ENCODE peak calls at places on chromosomes 2 and 18, in nine cellular contexts. One of them, this sample, is unnamed.

GRCh38 chr2:62934501-62934900 is 116.1 kb upstream of the OTX1 start:
- DNase-seq in Calu3: no peak
- DNase-seq in H9: no peak
- DNase-seq in HFFc6: no peak
- DNase-seq in nephron progenitor cell: no peak
- DNase-seq in uterus: no peak
- DNase-seq in mesothelial cell of epicardium: no peak
- DNase-seq in body of pancreas: no peak
- DNase-seq in WTC11: no peak
- DNase-seq in this sample: no peak

GRCh38 chr2:130798472-130799221 is 38.1 kb upstream of the ARHGEF4 start:
- DNase-seq in Calu3: no peak
- DNase-seq in H9: peak
- DNase-seq in HFFc6: no peak
- DNase-seq in nephron progenitor cell: peak
- DNase-seq in uterus: peak
- DNase-seq in mesothelial cell of epicardium: peak
- DNase-seq in body of pancreas: peak
- DNase-seq in WTC11: peak
- DNase-seq in this sample: peak

GRCh38 chr2:29628882-29629281 is 292.5 kb downstream of the ALK start:
- DNase-seq in Calu3: no peak
- DNase-seq in H9: no peak
- DNase-seq in HFFc6: no peak
- DNase-seq in nephron progenitor cell: no peak
- DNase-seq in uterus: no peak
- DNase-seq in mesothelial cell of epicardium: no peak
- DNase-seq in body of pancreas: peak
- DNase-seq in WTC11: no peak
- DNase-seq in this sample: no peak

GRCh38 chr2:125516496-125517109 is 1139.4 kb upstream of the GYPC start:
- DNase-seq in Calu3: no peak
- DNase-seq in H9: peak
- DNase-seq in HFFc6: peak
- DNase-seq in nephron progenitor cell: peak
- DNase-seq in uterus: no peak
- DNase-seq in mesothelial cell of epicardium: no peak
- DNase-seq in body of pancreas: no peak
- DNase-seq in WTC11: peak
- DNase-seq in this sample: no peak

GRCh38 chr18:73254564-73254963 is 386.8 kb upstream of the NETO1 start:
- DNase-seq in Calu3: no peak
- DNase-seq in H9: no peak
- DNase-seq in HFFc6: no peak
- DNase-seq in nephron progenitor cell: no peak
- DNase-seq in uterus: no peak
- DNase-seq in mesothelial cell of epicardium: no peak
- DNase-seq in body of pancreas: no peak
- DNase-seq in WTC11: peak
- DNase-seq in this sample: no peak

GRCh38 chr2:55282110-55282917 is 13.3 kb upstream of the MTIF2 start:
- DNase-seq in Calu3: peak
- DNase-seq in H9: peak
- DNase-seq in HFFc6: peak
- DNase-seq in nephron progenitor cell: peak
- DNase-seq in uterus: peak
- DNase-seq in mesothelial cell of epicardium: peak
- DNase-seq in body of pancreas: peak
- DNase-seq in WTC11: peak
- DNase-seq in this sample: peak

GRCh38 chr2:43848174-43848573 is 9.4 kb downstream of the ABCG8 start:
- DNase-seq in Calu3: no peak
- DNase-seq in H9: no peak
- DNase-seq in HFFc6: peak
- DNase-seq in nephron progenitor cell: no peak
- DNase-seq in uterus: no peak
- DNase-seq in mesothelial cell of epicardium: no peak
- DNase-seq in body of pancreas: no peak
- DNase-seq in WTC11: no peak
- DNase-seq in this sample: no peak

GRCh38 chr2:68917034-68917718 is 35.5 kb downstream of the GKN2 start:
- DNase-seq in Calu3: no peak
- DNase-seq in H9: no peak
- DNase-seq in HFFc6: no peak
- DNase-seq in nephron progenitor cell: no peak
- DNase-seq in uterus: no peak
- DNase-seq in mesothelial cell of epicardium: no peak
- DNase-seq in body of pancreas: no peak
- DNase-seq in WTC11: no peak
- DNase-seq in this sample: no peak

GRCh38 chr18:25350561-25351201 is 1.3 kb downstream of the ZNF521 start:
- DNase-seq in Calu3: no peak
- DNase-seq in H9: peak
- DNase-seq in HFFc6: peak
- DNase-seq in nephron progenitor cell: peak
- DNase-seq in uterus: peak
- DNase-seq in mesothelial cell of epicardium: peak
- DNase-seq in body of pancreas: no peak
- DNase-seq in WTC11: peak
- DNase-seq in this sample: peak

GRCh38 chr2:95530734-95531133 is 46.2 kb upstream of the TRIM43B start:
- DNase-seq in Calu3: no peak
- DNase-seq in H9: no peak
- DNase-seq in HFFc6: peak
- DNase-seq in nephron progenitor cell: no peak
- DNase-seq in uterus: no peak
- DNase-seq in mesothelial cell of epicardium: no peak
- DNase-seq in body of pancreas: no peak
- DNase-seq in WTC11: no peak
- DNase-seq in this sample: no peak

GRCh38 chr2:7098816-7099215 is 181.6 kb downstream of the RNF144A start:
- DNase-seq in Calu3: no peak
- DNase-seq in H9: no peak
- DNase-seq in HFFc6: no peak
- DNase-seq in nephron progenitor cell: no peak
- DNase-seq in uterus: no peak
- DNase-seq in mesothelial cell of epicardium: no peak
- DNase-seq in body of pancreas: no peak
- DNase-seq in WTC11: no peak
- DNase-seq in this sample: no peak

GRCh38 chr2:114543106-114543806 is 100.8 kb downstream of the DPP10 start:
- DNase-seq in Calu3: peak
- DNase-seq in H9: peak
- DNase-seq in HFFc6: peak
- DNase-seq in nephron progenitor cell: peak
- DNase-seq in uterus: peak
- DNase-seq in mesothelial cell of epicardium: no peak
- DNase-seq in body of pancreas: peak
- DNase-seq in WTC11: no peak
- DNase-seq in this sample: no peak

GRCh38 chr2:145930318-145930717 is 1410.4 kb upstream of the ZEB2 start:
- DNase-seq in Calu3: no peak
- DNase-seq in H9: no peak
- DNase-seq in HFFc6: no peak
- DNase-seq in nephron progenitor cell: no peak
- DNase-seq in uterus: no peak
- DNase-seq in mesothelial cell of epicardium: no peak
- DNase-seq in body of pancreas: no peak
- DNase-seq in WTC11: no peak
- DNase-seq in this sample: no peak

GRCh38 chr2:231554327-231554726 is 24.1 kb upstream of the NMUR1 start:
- DNase-seq in Calu3: no peak
- DNase-seq in H9: no peak
- DNase-seq in HFFc6: no peak
- DNase-seq in nephron progenitor cell: no peak
- DNase-seq in uterus: no peak
- DNase-seq in mesothelial cell of epicardium: no peak
- DNase-seq in body of pancreas: no peak
- DNase-seq in WTC11: no peak
- DNase-seq in this sample: no peak

GRCh38 chr2:147696426-147696825 is 148.4 kb upstream of the ACVR2A start:
- DNase-seq in Calu3: peak
- DNase-seq in H9: no peak
- DNase-seq in HFFc6: no peak
- DNase-seq in nephron progenitor cell: no peak
- DNase-seq in uterus: no peak
- DNase-seq in mesothelial cell of epicardium: no peak
- DNase-seq in body of pancreas: no peak
- DNase-seq in WTC11: no peak
- DNase-seq in this sample: no peak

GRCh38 chr2:1650474-1650872 is 93.8 kb downstream of the PXDN start:
- DNase-seq in Calu3: no peak
- DNase-seq in H9: no peak
- DNase-seq in HFFc6: no peak
- DNase-seq in nephron progenitor cell: no peak
- DNase-seq in uterus: no peak
- DNase-seq in mesothelial cell of epicardium: no peak
- DNase-seq in body of pancreas: no peak
- DNase-seq in WTC11: no peak
- DNase-seq in this sample: no peak

GRCh38 chr18:59022167-59022945 is 117.3 kb upstream of the SEC11C start:
- DNase-seq in Calu3: no peak
- DNase-seq in H9: no peak
- DNase-seq in HFFc6: no peak
- DNase-seq in nephron progenitor cell: no peak
- DNase-seq in uterus: no peak
- DNase-seq in mesothelial cell of epicardium: no peak
- DNase-seq in body of pancreas: no peak
- DNase-seq in WTC11: no peak
- DNase-seq in this sample: no peak

GRCh38 chr2:113980946-113981345 is 91.1 kb downstream of the ACTR3 start:
- DNase-seq in Calu3: no peak
- DNase-seq in H9: no peak
- DNase-seq in HFFc6: no peak
- DNase-seq in nephron progenitor cell: no peak
- DNase-seq in uterus: no peak
- DNase-seq in mesothelial cell of epicardium: no peak
- DNase-seq in body of pancreas: no peak
- DNase-seq in WTC11: no peak
- DNase-seq in this sample: no peak

DNA sequence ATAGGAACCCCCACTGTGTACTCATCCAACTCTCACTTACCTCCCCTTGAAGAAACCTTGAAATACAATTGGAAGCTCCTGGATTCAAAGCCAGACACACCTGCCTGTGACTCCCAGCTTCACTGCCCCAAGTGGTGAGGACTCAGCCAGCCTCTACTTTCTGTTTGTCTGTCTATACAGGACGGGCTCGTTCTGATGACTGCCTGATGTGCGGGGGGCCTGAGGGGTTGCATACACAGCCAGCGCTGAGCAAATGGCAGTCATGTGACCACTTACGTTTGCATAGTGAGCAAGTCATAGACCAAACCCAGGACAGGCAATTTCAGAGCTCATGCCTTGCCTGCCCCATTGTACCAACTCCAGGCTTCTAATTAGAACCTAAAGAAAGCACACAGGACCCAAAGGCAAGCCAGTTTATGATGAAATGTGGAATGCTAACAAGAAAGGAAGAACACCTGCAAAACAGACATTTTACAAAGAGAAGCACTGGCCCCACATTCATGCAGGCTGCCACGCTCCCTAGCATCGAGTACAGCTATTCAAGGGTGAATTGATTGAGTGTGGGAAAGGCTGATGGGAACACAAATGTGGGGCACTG is 137.8 kb downstream of the LNPK start:
- DNase-seq in Calu3: peak
- DNase-seq in H9: no peak
- DNase-seq in HFFc6: no peak
- DNase-seq in nephron progenitor cell: no peak
- DNase-seq in uterus: no peak
- DNase-seq in mesothelial cell of epicardium: no peak
- DNase-seq in body of pancreas: no peak
- DNase-seq in WTC11: peak
- DNase-seq in this sample: no peak
- TF ChIP-seq CTCF in Calu3: no peak
- TF ChIP-seq CTCF in H9: peak
- TF ChIP-seq CTCF in HFFc6: no peak
- TF ChIP-seq CTCF in nephron progenitor cell: no peak
- TF ChIP-seq CTCF in uterus: no peak
- TF ChIP-seq CTCF in mesothelial cell of epicardium: no peak
- TF ChIP-seq CTCF in body of pancreas: no peak
- TF ChIP-seq CTCF in WTC11: no peak
- TF ChIP-seq CTCF in this sample: no peak

DNA sequence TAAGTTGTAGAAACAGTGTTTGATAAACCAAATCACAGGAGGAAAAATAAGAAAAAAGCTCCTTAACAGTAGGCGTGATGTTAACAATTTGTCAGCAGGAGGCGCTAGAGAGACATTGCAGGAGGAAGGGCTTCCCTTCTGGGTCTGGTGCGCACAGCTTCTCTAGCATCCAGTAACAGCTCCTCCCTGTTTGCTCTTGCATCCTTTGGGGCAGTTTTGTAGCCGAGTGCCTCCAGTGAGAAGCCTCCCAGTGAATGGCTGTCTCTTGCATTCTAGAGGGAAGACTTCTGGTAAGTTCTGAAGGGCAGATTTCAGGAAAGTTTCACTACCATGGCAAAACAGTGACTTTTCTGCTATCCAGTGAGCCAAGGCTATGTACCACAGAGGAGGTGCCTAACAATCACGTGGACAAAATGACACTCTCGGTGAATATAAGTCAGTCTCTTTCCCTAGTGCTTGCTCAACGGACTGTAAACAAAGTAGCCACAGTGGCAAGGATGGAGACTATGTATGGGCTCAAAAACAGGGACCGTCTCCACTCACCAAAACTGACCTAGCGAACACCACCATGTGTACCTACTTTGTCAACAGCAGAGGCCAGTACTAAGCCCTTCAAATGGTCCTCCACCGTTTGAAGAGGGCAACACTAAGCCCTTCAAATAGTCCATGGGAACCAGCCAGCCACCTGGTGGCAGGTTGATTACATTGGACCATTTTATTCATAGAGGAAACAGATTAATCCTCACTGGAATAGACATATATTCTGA is 9.6 kb upstream of the ZNF396 start:
- DNase-seq in Calu3: peak
- DNase-seq in H9: peak
- DNase-seq in HFFc6: peak
- DNase-seq in nephron progenitor cell: peak
- DNase-seq in uterus: peak
- DNase-seq in mesothelial cell of epicardium: peak
- DNase-seq in body of pancreas: peak
- DNase-seq in WTC11: peak
- DNase-seq in this sample: no peak
- TF ChIP-seq CTCF in Calu3: peak
- TF ChIP-seq CTCF in H9: peak
- TF ChIP-seq CTCF in HFFc6: peak
- TF ChIP-seq CTCF in nephron progenitor cell: peak
- TF ChIP-seq CTCF in uterus: peak
- TF ChIP-seq CTCF in mesothelial cell of epicardium: peak
- TF ChIP-seq CTCF in body of pancreas: peak
- TF ChIP-seq CTCF in WTC11: peak
- TF ChIP-seq CTCF in this sample: peak

GRCh38 chr2:8681786-8682692 is at the start of gene ID2:
- DNase-seq in Calu3: peak
- DNase-seq in H9: peak
- DNase-seq in HFFc6: peak
- DNase-seq in nephron progenitor cell: peak
- DNase-seq in uterus: peak
- DNase-seq in mesothelial cell of epicardium: peak
- DNase-seq in body of pancreas: peak
- DNase-seq in WTC11: peak
- DNase-seq in this sample: peak
- TF ChIP-seq CTCF in Calu3: no peak
- TF ChIP-seq CTCF in H9: no peak
- TF ChIP-seq CTCF in HFFc6: peak
- TF ChIP-seq CTCF in nephron progenitor cell: no peak
- TF ChIP-seq CTCF in uterus: no peak
- TF ChIP-seq CTCF in mesothelial cell of epicardium: no peak
- TF ChIP-seq CTCF in body of pancreas: no peak
- TF ChIP-seq CTCF in WTC11: no peak
- TF ChIP-seq CTCF in this sample: no peak

GRCh38 chr2:101197215-101197745 is 46.1 kb upstream of the TBC1D8 start:
- DNase-seq in Calu3: peak
- DNase-seq in H9: no peak
- DNase-seq in HFFc6: no peak
- DNase-seq in nephron progenitor cell: no peak
- DNase-seq in uterus: no peak
- DNase-seq in mesothelial cell of epicardium: no peak
- DNase-seq in body of pancreas: no peak
- DNase-seq in WTC11: no peak
- DNase-seq in this sample: no peak
- TF ChIP-seq CTCF in Calu3: peak
- TF ChIP-seq CTCF in H9: peak
- TF ChIP-seq CTCF in HFFc6: peak
- TF ChIP-seq CTCF in nephron progenitor cell: no peak
- TF ChIP-seq CTCF in uterus: no peak
- TF ChIP-seq CTCF in mesothelial cell of epicardium: no peak
- TF ChIP-seq CTCF in body of pancreas: peak
- TF ChIP-seq CTCF in WTC11: no peak
- TF ChIP-seq CTCF in this sample: peak